ENCODE peak calls at places on chromosomes 4 and X, in six cellular contexts. One of them, this sample, is unnamed.

GRCh38 chrX:54819201-54819600 is 11.7 kb downstream of the MAGED2 start:
- DNase-seq in HCT116: no peak
- DNase-seq in HL-60: no peak
- DNase-seq in CD8-positive, alpha-beta T cell: no peak
- DNase-seq in endothelial cell of umbilical vein: no peak
- DNase-seq in GM20000: no peak
- DNase-seq in this sample: no peak

GRCh38 chrX:23898412-23898959 is 9.3 kb downstream of the APOO start:
- DNase-seq in HCT116: no peak
- DNase-seq in HL-60: no peak
- DNase-seq in CD8-positive, alpha-beta T cell: no peak
- DNase-seq in endothelial cell of umbilical vein: peak; percentile 57
- DNase-seq in GM20000: no peak
- DNase-seq in this sample: no peak

GRCh38 chr4:83658806-83659205 is 122.9 kb downstream of the GPAT3 start:
- DNase-seq in HCT116: no peak
- DNase-seq in HL-60: no peak
- DNase-seq in CD8-positive, alpha-beta T cell: no peak
- DNase-seq in endothelial cell of umbilical vein: no peak
- DNase-seq in GM20000: no peak
- DNase-seq in this sample: no peak

GRCh38 chr4:22490718-22491330 is 25.0 kb downstream of the ADGRA3 start:
- DNase-seq in HCT116: no peak
- DNase-seq in HL-60: no peak
- DNase-seq in CD8-positive, alpha-beta T cell: no peak
- DNase-seq in endothelial cell of umbilical vein: no peak
- DNase-seq in GM20000: no peak
- DNase-seq in this sample: no peak

GRCh38 chrX:44415639-44416386 is 72.3 kb upstream of the EFHC2 start:
- DNase-seq in HCT116: no peak
- DNase-seq in HL-60: no peak
- DNase-seq in CD8-positive, alpha-beta T cell: no peak
- DNase-seq in endothelial cell of umbilical vein: no peak
- DNase-seq in GM20000: no peak
- DNase-seq in this sample: no peak

GRCh38 chrX:69097451-69098236 is 67.6 kb downstream of the PJA1 start:
- DNase-seq in HCT116: no peak
- DNase-seq in HL-60: no peak
- DNase-seq in CD8-positive, alpha-beta T cell: no peak
- DNase-seq in endothelial cell of umbilical vein: no peak
- DNase-seq in GM20000: no peak
- DNase-seq in this sample: no peak

GRCh38 chr4:100414016-100414790 is 103.6 kb downstream of the EMCN start:
- DNase-seq in HCT116: no peak
- DNase-seq in HL-60: no peak
- DNase-seq in CD8-positive, alpha-beta T cell: no peak
- DNase-seq in endothelial cell of umbilical vein: no peak
- DNase-seq in GM20000: no peak
- DNase-seq in this sample: no peak

GRCh38 chr4:163697121-163697520 is 202.6 kb downstream of the TMA16 start:
- DNase-seq in HCT116: no peak
- DNase-seq in HL-60: no peak
- DNase-seq in CD8-positive, alpha-beta T cell: no peak
- DNase-seq in endothelial cell of umbilical vein: no peak
- DNase-seq in GM20000: no peak
- DNase-seq in this sample: no peak

GRCh38 chrX:53711446-53711845 is 24.9 kb upstream of the HUWE1 start:
- DNase-seq in HCT116: no peak
- DNase-seq in HL-60: no peak
- DNase-seq in CD8-positive, alpha-beta T cell: no peak
- DNase-seq in endothelial cell of umbilical vein: no peak
- DNase-seq in GM20000: no peak
- DNase-seq in this sample: no peak

GRCh38 chrX:130120321-130120731 is 10.0 kb upstream of the ELF4 start:
- DNase-seq in HCT116: no peak
- DNase-seq in HL-60: no peak
- DNase-seq in CD8-positive, alpha-beta T cell: no peak
- DNase-seq in endothelial cell of umbilical vein: peak; percentile 45
- DNase-seq in GM20000: peak; percentile 61
- DNase-seq in this sample: no peak

GRCh38 chr4:99720206-99720605 is 62.6 kb upstream of the C4orf54 start:
- DNase-seq in HCT116: no peak
- DNase-seq in HL-60: no peak
- DNase-seq in CD8-positive, alpha-beta T cell: no peak
- DNase-seq in endothelial cell of umbilical vein: no peak
- DNase-seq in GM20000: no peak
- DNase-seq in this sample: no peak

GRCh38 chr4:74969507-74970474 is 36.9 kb downstream of the PARM1 start:
- DNase-seq in HCT116: no peak
- DNase-seq in HL-60: no peak
- DNase-seq in CD8-positive, alpha-beta T cell: no peak
- DNase-seq in endothelial cell of umbilical vein: no peak
- DNase-seq in GM20000: no peak
- DNase-seq in this sample: no peak

GRCh38 chr4:56619816-56620215 is 61.3 kb downstream of the HOPX start:
- DNase-seq in HCT116: no peak
- DNase-seq in HL-60: no peak
- DNase-seq in CD8-positive, alpha-beta T cell: no peak
- DNase-seq in endothelial cell of umbilical vein: no peak
- DNase-seq in GM20000: no peak
- DNase-seq in this sample: no peak

GRCh38 chrX:74338852-74339251 is 34.9 kb downstream of the ZCCHC13 start:
- DNase-seq in HCT116: no peak
- DNase-seq in HL-60: no peak
- DNase-seq in CD8-positive, alpha-beta T cell: no peak
- DNase-seq in endothelial cell of umbilical vein: no peak
- DNase-seq in GM20000: no peak
- DNase-seq in this sample: no peak

GRCh38 chr4:39516407-39516966 is 10.8 kb downstream of the UGDH start:
- DNase-seq in HCT116: no peak
- DNase-seq in HL-60: no peak
- DNase-seq in CD8-positive, alpha-beta T cell: no peak
- DNase-seq in endothelial cell of umbilical vein: no peak
- DNase-seq in GM20000: no peak
- DNase-seq in this sample: no peak

GRCh38 chrX:43707812-43708548 is 51.9 kb downstream of the MAOA start:
- DNase-seq in HCT116: no peak
- DNase-seq in HL-60: no peak
- DNase-seq in CD8-positive, alpha-beta T cell: no peak
- DNase-seq in endothelial cell of umbilical vein: peak; percentile 74
- DNase-seq in GM20000: no peak
- DNase-seq in this sample: no peak

GRCh38 chr4:110332483-110332882 is 134.1 kb upstream of the ELOVL6 start:
- DNase-seq in HCT116: no peak
- DNase-seq in HL-60: no peak
- DNase-seq in CD8-positive, alpha-beta T cell: no peak
- DNase-seq in endothelial cell of umbilical vein: no peak
- DNase-seq in GM20000: no peak
- DNase-seq in this sample: no peak

DNA sequence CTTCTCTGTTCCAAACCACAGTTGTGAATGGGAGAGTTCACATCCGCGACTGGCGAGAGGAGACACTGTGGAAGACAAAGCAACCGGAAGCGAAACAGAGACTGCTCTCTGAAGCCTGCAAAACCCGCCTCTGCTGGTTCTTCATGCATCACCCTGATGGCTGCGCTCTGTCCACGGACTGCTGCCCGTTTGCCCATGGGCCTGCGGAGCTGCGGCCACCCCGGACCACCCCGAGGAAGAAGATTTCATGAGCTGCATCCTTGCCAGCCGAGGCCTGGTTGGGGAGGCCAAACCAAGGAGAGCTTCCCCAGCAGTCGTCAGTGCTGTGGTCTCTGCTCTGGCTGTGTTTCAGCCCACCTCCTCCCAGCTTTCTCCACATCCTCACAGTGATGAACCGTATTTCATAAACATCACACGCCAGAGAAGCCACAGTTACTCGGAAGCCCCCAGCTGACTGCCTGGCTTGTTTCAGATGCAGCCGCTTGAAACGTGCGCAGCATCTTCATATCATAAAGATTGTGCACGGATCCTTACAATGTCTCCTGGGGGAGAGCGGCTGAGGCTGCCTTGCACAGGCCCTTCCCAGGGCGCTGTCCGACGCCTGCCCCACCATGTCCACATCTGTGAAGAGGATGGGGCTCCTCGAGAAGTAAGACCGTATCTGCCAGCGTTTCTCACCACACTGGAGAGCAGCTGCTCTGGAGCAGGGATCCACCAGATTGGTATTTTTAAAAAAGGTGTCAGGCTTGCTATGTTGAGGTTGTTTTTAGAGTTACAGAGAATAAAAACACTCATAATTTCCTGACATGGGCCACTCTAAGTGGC is 35.4 kb downstream of the TRMT44 start:
- DNase-seq in HCT116: no peak
- DNase-seq in HL-60: no peak
- DNase-seq in CD8-positive, alpha-beta T cell: no peak
- DNase-seq in endothelial cell of umbilical vein: no peak
- DNase-seq in GM20000: no peak
- DNase-seq in this sample: no peak
- TF ChIP-seq CTCF in HCT116: no peak
- TF ChIP-seq CTCF in HL-60: no peak
- TF ChIP-seq CTCF in CD8-positive, alpha-beta T cell: no peak
- TF ChIP-seq CTCF in endothelial cell of umbilical vein: no peak
- TF ChIP-seq CTCF in GM20000: no peak
- TF ChIP-seq CTCF in this sample: no peak

GRCh38 chrX:13219990-13220764 is 99.7 kb downstream of the ATXN3L start:
- DNase-seq in HCT116: no peak
- DNase-seq in HL-60: no peak
- DNase-seq in CD8-positive, alpha-beta T cell: no peak
- DNase-seq in endothelial cell of umbilical vein: no peak
- DNase-seq in GM20000: no peak
- DNase-seq in this sample: no peak

GRCh38 chrX:13220916-13221315 is 98.9 kb downstream of the ATXN3L start:
- DNase-seq in HCT116: no peak
- DNase-seq in HL-60: no peak
- DNase-seq in CD8-positive, alpha-beta T cell: no peak
- DNase-seq in endothelial cell of umbilical vein: peak; percentile 21
- DNase-seq in GM20000: no peak
- DNase-seq in this sample: no peak

GRCh38 chrX:13226214-13226613 is 93.6 kb downstream of the ATXN3L start:
- DNase-seq in HCT116: no peak
- DNase-seq in HL-60: no peak
- DNase-seq in CD8-positive, alpha-beta T cell: no peak
- DNase-seq in endothelial cell of umbilical vein: no peak
- DNase-seq in GM20000: no peak
- DNase-seq in this sample: no peak

DNA sequence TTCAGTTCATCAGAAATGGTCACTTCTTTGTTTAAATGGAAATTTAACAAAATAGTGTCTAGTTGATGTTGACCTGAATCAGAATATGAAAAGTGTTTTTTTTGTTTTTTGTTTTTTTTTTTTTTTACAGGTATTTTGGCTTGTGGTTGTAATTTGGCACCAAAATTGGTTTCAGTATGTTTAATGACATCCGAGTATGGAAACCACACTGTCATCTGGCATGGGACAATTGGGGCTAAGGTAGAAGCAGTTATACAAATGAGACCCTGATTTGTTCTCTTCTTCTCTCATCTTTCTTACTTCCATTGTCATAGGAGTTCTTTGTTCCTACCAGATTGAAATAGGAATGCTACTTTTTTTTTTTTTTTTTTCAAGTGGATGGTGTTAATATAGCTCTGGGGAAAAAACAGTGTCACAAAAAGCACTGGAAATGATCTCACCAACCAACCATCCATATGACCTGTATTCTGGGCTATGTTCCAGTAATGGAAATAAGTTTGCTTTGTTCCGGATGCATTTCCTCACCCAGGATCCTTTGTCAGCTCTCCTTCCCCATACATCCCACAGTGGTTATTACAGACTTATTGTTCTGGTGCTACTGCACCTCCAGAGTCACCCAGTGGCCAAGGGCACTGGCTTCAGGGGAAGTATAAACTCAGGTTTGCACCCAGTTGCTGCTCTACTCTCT is 95.8 kb downstream of the ATXN3L start:
- DNase-seq in HCT116: peak; percentile 51
- DNase-seq in HL-60: no peak
- DNase-seq in CD8-positive, alpha-beta T cell: no peak
- DNase-seq in endothelial cell of umbilical vein: peak; percentile 91
- DNase-seq in GM20000: no peak
- DNase-seq in this sample: no peak
- TF ChIP-seq CTCF in HCT116: no peak
- TF ChIP-seq CTCF in HL-60: no peak
- TF ChIP-seq CTCF in CD8-positive, alpha-beta T cell: no peak
- TF ChIP-seq CTCF in endothelial cell of umbilical vein: no peak
- TF ChIP-seq CTCF in GM20000: no peak
- TF ChIP-seq CTCF in this sample: no peak

GRCh38 chr4:72496119-72496518 is 72.9 kb downstream of the ADAMTS3 start:
- DNase-seq in HCT116: no peak
- DNase-seq in HL-60: no peak
- DNase-seq in CD8-positive, alpha-beta T cell: no peak
- DNase-seq in endothelial cell of umbilical vein: no peak
- DNase-seq in GM20000: no peak
- DNase-seq in this sample: no peak
- TF ChIP-seq CTCF in HCT116: no peak
- TF ChIP-seq CTCF in HL-60: no peak
- TF ChIP-seq CTCF in CD8-positive, alpha-beta T cell: no peak
- TF ChIP-seq CTCF in endothelial cell of umbilical vein: no peak
- TF ChIP-seq CTCF in GM20000: no peak
- TF ChIP-seq CTCF in this sample: no peak

DNA sequence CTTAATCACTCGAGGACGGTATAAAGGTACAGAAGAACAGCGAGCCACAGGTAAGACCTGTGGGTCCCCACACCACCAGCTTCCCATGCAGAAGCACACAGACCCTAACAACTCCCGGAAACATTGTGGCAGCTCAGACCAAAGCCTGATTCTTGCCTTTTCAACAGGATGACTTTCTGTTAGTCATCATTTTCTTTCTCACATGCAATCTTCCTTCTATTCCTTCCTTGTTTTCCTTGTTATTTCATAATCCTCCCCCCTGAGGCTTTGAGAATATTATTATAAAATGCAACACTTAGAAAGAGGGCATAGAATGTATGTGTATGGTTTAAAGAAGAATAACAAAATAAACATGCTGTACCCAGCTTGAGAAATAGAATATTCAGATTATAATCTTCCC is 100.8 kb downstream of the FHDC1 start:
- DNase-seq in HCT116: no peak
- DNase-seq in HL-60: no peak
- DNase-seq in CD8-positive, alpha-beta T cell: no peak
- DNase-seq in endothelial cell of umbilical vein: no peak
- DNase-seq in GM20000: no peak
- DNase-seq in this sample: no peak
- TF ChIP-seq CTCF in HCT116: no peak
- TF ChIP-seq CTCF in HL-60: no peak
- TF ChIP-seq CTCF in CD8-positive, alpha-beta T cell: no peak
- TF ChIP-seq CTCF in endothelial cell of umbilical vein: no peak
- TF ChIP-seq CTCF in GM20000: no peak
- TF ChIP-seq CTCF in this sample: no peak

DNA sequence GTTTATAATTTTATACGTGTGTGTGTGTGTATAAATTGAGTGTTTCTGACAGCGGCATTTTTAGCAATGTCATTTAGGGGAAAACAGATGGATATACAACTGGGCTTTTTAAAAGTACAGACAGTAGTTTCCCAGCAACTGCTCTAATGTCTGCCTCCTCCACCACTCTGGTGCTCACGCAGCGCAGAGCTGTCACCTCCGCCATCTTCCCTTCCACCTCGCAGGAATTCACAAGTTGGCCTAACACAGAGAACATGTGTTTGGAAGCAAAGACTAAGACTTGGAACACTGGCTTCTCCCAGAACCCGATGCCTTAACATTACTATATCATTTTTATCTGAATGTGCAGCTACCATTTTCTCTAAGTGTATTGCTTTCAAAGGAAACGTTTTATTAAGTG is 158.3 kb upstream of the FSTL5 start:
- DNase-seq in HCT116: no peak
- DNase-seq in HL-60: no peak
- DNase-seq in CD8-positive, alpha-beta T cell: no peak
- DNase-seq in endothelial cell of umbilical vein: no peak
- DNase-seq in GM20000: no peak
- DNase-seq in this sample: no peak
- TF ChIP-seq CTCF in HCT116: no peak
- TF ChIP-seq CTCF in HL-60: no peak
- TF ChIP-seq CTCF in CD8-positive, alpha-beta T cell: no peak
- TF ChIP-seq CTCF in endothelial cell of umbilical vein: no peak
- TF ChIP-seq CTCF in GM20000: no peak
- TF ChIP-seq CTCF in this sample: no peak